ENCODE peak calls at places on chromosomes 5 and 9, in four cellular contexts. One of them, this sample, is unnamed.

GRCh38 chr9:96176901-96177718 is 124.9 kb downstream of the HSD17B3 start:
- DNase-seq in left ventricle myocardium inferior: no peak
- DNase-seq in mesendoderm: peak
- DNase-seq in PC-3: no peak
- DNase-seq in this sample: no peak

GRCh38 chr9:98642661-98643312 is 65.9 kb downstream of the GABBR2 start:
- DNase-seq in mesendoderm: peak
- DNase-seq in PC-3: no peak
- DNase-seq in left ventricle myocardium inferior: no peak
- DNase-seq in this sample: no peak

GRCh38 chr5:1521054-1521453 is 2.7 kb downstream of the LPCAT1 start:
- DNase-seq in left ventricle myocardium inferior: no peak
- DNase-seq in PC-3: no peak
- DNase-seq in mesendoderm: no peak
- DNase-seq in this sample: no peak

GRCh38 chr5:177393206-177393765 is 7.2 kb downstream of the PFN3 start:
- DNase-seq in PC-3: no peak
- DNase-seq in left ventricle myocardium inferior: no peak
- DNase-seq in mesendoderm: no peak
- DNase-seq in this sample: no peak

GRCh38 chr9:33884856-33885701 is 68.1 kb downstream of the UBE2R2 start:
- DNase-seq in mesendoderm: no peak
- DNase-seq in left ventricle myocardium inferior: no peak
- DNase-seq in PC-3: peak
- DNase-seq in this sample: no peak

GRCh38 chr5:38660194-38660668 is 103.8 kb upstream of the LIFR start:
- DNase-seq in PC-3: peak
- DNase-seq in mesendoderm: peak
- DNase-seq in left ventricle myocardium inferior: no peak
- DNase-seq in this sample: no peak

GRCh38 chr9:83986765-83987401 is 6.3 kb downstream of the RMI1 start:
- DNase-seq in left ventricle myocardium inferior: no peak
- DNase-seq in mesendoderm: no peak
- DNase-seq in PC-3: peak
- DNase-seq in this sample: no peak

GRCh38 chr5:80967500-80968181 is 7.5 kb downstream of the RASGRF2 start:
- DNase-seq in PC-3: peak
- DNase-seq in left ventricle myocardium inferior: no peak
- DNase-seq in mesendoderm: no peak
- DNase-seq in this sample: no peak

GRCh38 chr9:136629879-136630661 is 32.6 kb upstream of the EGFL7 start:
- DNase-seq in mesendoderm: peak
- DNase-seq in left ventricle myocardium inferior: peak
- DNase-seq in PC-3: peak
- DNase-seq in this sample: peak

GRCh38 chr5:24353606-24354005 is 291.2 kb downstream of the CDH10 start:
- DNase-seq in PC-3: peak
- DNase-seq in left ventricle myocardium inferior: no peak
- DNase-seq in mesendoderm: no peak
- DNase-seq in this sample: no peak

GRCh38 chr5:125199968-125200841 is 453.8 kb upstream of the ZNF608 start:
- DNase-seq in PC-3: no peak
- DNase-seq in left ventricle myocardium inferior: no peak
- DNase-seq in mesendoderm: peak
- DNase-seq in this sample: no peak

GRCh38 chr5:14428302-14429081 is 153.1 kb upstream of the OTULINL start:
- DNase-seq in PC-3: peak
- DNase-seq in left ventricle myocardium inferior: no peak
- DNase-seq in mesendoderm: peak
- DNase-seq in this sample: no peak

GRCh38 chr9:128633601-128634000 is 23.0 kb downstream of the DYNC2I2 start:
- DNase-seq in mesendoderm: no peak
- DNase-seq in left ventricle myocardium inferior: no peak
- DNase-seq in PC-3: no peak
- DNase-seq in this sample: no peak

GRCh38 chr9:96617439-96618185 is 2.0 kb downstream of the CDC14B start:
- DNase-seq in mesendoderm: no peak
- DNase-seq in left ventricle myocardium inferior: no peak
- DNase-seq in PC-3: no peak
- DNase-seq in this sample: no peak

GRCh38 chr9:134210908-134211810 is 46.8 kb upstream of the RNU6ATAC start:
- DNase-seq in PC-3: no peak
- DNase-seq in mesendoderm: no peak
- DNase-seq in left ventricle myocardium inferior: peak
- DNase-seq in this sample: no peak

GRCh38 chr5:110262754-110263153 is 463.7 kb downstream of the TMEM232 start:
- DNase-seq in PC-3: no peak
- DNase-seq in mesendoderm: no peak
- DNase-seq in left ventricle myocardium inferior: no peak
- DNase-seq in this sample: no peak